ENCODE peak calls at places on chromosomes 1 and 21, in nine cellular contexts. Z is H4, J is kidney tubule cell, V is GM12865, F is astrocyte of the spinal cord, R is EH, I is T-helper 17 cell, S is iris pigment epithelial cell, C is tibial nerve. N is an unnamed sample.
A peak's percentile ranks its signal among the peaks of the same experiment; 100 is the strongest.

GRCh38 chr1:182054698-182055326 is 6.7 kb downstream of the ZNF648 start:
- DNase-seq in F (peak; percentile 26), Z (peak; percentile 29), C (peak; percentile 25), I (no peak), R (peak; percentile 36), J (peak; percentile 45), S (peak; percentile 10), V (peak; percentile 68), N (no peak)

GRCh38 chr1:210448293-210448892 is 119.7 kb downstream of the HHAT start:
- DNase-seq in S (peak; percentile 59), I (no peak), F (peak; percentile 67), V (peak; percentile 57), Z (peak; percentile 37), J (peak; percentile 64), R (peak; percentile 73), C (no peak), N (no peak)

GRCh38 chr1:236716160-236716559 is 29.9 kb downstream of the ACTN2 start:
- DNase-seq in J (no peak), I (no peak), R (no peak), Z (no peak), S (no peak), F (peak; percentile 1), V (no peak), C (no peak), N (no peak)

GRCh38 chr21:36564647-36565046 is 84.7 kb upstream of the CLDN14 start:
- DNase-seq in V (no peak), R (no peak), J (no peak), F (no peak), S (no peak), C (no peak), I (no peak), Z (no peak), N (no peak)

GRCh38 chr1:162916407-162916806 is 55.4 kb upstream of the CCDC190 start:
- DNase-seq in V (no peak), I (no peak), C (no peak), R (peak; percentile 82), J (no peak), Z (no peak), S (peak; percentile 64), F (peak; percentile 49), N (no peak)

GRCh38 chr1:3547055-3548005 is 64.0 kb downstream of the MEGF6 start:
- DNase-seq in F (no peak), Z (no peak), J (peak; percentile 55), S (no peak), R (no peak), V (peak; percentile 3), C (no peak), I (no peak), N (no peak)

GRCh38 chr1:51636765-51637522 is 20.1 kb downstream of the OSBPL9 start:
- DNase-seq in R (peak; percentile 95), F (peak; percentile 87), S (peak; percentile 87), Z (peak; percentile 69), C (no peak), V (no peak), J (peak; percentile 94), I (no peak), N (no peak)

GRCh38 chr1:201819346-201819745 is 9.6 kb upstream of the IPO9 start:
- DNase-seq in C (no peak), I (no peak), Z (no peak), S (peak; percentile 23), V (no peak), R (peak; percentile 75), J (peak; percentile 12), F (no peak), N (no peak)

GRCh38 chr1:41918450-41919043 is at the start of gene HIVEP3:
- DNase-seq in C (no peak), J (peak; percentile 48), R (peak; percentile 33), F (no peak), V (no peak), S (peak; percentile 38), I (no peak), Z (peak; percentile 39), N (no peak)

GRCh38 chr1:183733610-183734219 is 71.2 kb upstream of the RGL1 start:
- DNase-seq in J (no peak), V (no peak), Z (no peak), S (no peak), I (no peak), R (no peak), F (no peak), C (no peak), N (no peak)

GRCh38 chr1:48657413-48657812 is 119.3 kb downstream of the BEND5 start:
- DNase-seq in J (no peak), S (no peak), R (no peak), F (no peak), C (no peak), V (no peak), Z (no peak), I (no peak), N (no peak)

GRCh38 chr21:45482899-45483821 is 59.1 kb downstream of the SLC19A1 start:
- DNase-seq in V (no peak), I (no peak), S (no peak), Z (no peak), R (no peak), J (no peak), F (no peak), C (no peak), N (peak; percentile 86)

GRCh38 chr1:235682216-235682615 is 32.6 kb upstream of the GNG4 start:
- DNase-seq in J (no peak), V (no peak), F (no peak), R (no peak), Z (no peak), C (no peak), S (no peak), I (no peak), N (no peak)

GRCh38 chr1:115729765-115730164 is 38.7 kb downstream of the CASQ2 start:
- DNase-seq in R (no peak), V (peak; percentile 81), I (no peak), S (no peak), J (no peak), F (no peak), Z (no peak), C (no peak), N (no peak)

GRCh38 chr1:116825400-116825734 is 71.1 kb downstream of the CD2 start:
- DNase-seq in J (no peak), F (no peak), C (no peak), S (no peak), R (no peak), Z (no peak), V (no peak), I (no peak), N (no peak)

GRCh38 chr1:17878837-17879236 is 123.7 kb downstream of the ACTL8 start:
- DNase-seq in F (peak; percentile 69), I (no peak), R (peak; percentile 89), C (no peak), S (peak; percentile 62), Z (peak; percentile 39), J (peak; percentile 82), V (no peak), N (no peak)

N was measured in left lung.